ENCODE peak calls at places on chromosomes 6 and 20, in four cellular contexts. N is mesendoderm, Y is right lobe of liver, B is RWPE2. G is an unnamed sample.

GRCh38 chr6:162343902-162344226 is 383.7 kb downstream of the PRKN start:
- DNase-seq in Y (no peak), B (no peak), N (no peak), G (no peak)

GRCh38 chr20:18443841-18444240 is 23.0 kb downstream of the DZANK1 start:
- DNase-seq in N (no peak), Y (no peak), B (no peak), G (no peak)

GRCh38 chr6:36487698-36488097 is 44.9 kb downstream of the KCTD20 start:
- DNase-seq in Y (no peak), B (no peak), N (no peak), G (no peak)

GRCh38 chr6:150628908-150629307 is 29.2 kb downstream of the PLEKHG1 start:
- DNase-seq in Y (no peak), B (no peak), N (no peak), G (no peak)

GRCh38 chr6:1946583-1946982 is 298.8 kb downstream of the GMDS start:
- DNase-seq in B (no peak), Y (no peak), N (no peak), G (no peak)

GRCh38 chr6:135170849-135171248 is 10.3 kb upstream of the MYB start:
- DNase-seq in B (no peak), N (no peak), Y (no peak), G (no peak)

GRCh38 chr20:60268502-60268901 is 310.3 kb downstream of the CDH26 start:
- DNase-seq in N (no peak), Y (no peak), B (no peak), G (no peak)

GRCh38 chr6:134063966-134064445 is 11.6 kb upstream of the SLC2A12 start:
- DNase-seq in Y (peak), N (peak), B (no peak), G (peak)

GRCh38 chr6:31541059-31541657 is 645 bp downstream of the DDX39B start:
- DNase-seq in N (peak), B (no peak), Y (no peak), G (peak)

GRCh38 chr6:113671440-113671839 is 185.7 kb upstream of the MARCKS start:
- DNase-seq in B (no peak), Y (no peak), N (no peak), G (no peak)

GRCh38 chr20:37202267-37202943 is 23.1 kb upstream of the MROH8 start:
- DNase-seq in N (peak), Y (no peak), B (no peak), G (no peak)

GRCh38 chr20:22584630-22584921 is 204 bp upstream of the FOXA2 start:
- DNase-seq in B (no peak), N (peak), Y (peak), G (no peak)

GRCh38 chr20:56429496-56429895 is 17.4 kb downstream of the CASS4 start:
- DNase-seq in Y (no peak), N (no peak), B (no peak), G (no peak)

GRCh38 chr6:149015224-149015876 is 268.5 kb downstream of the UST start:
- DNase-seq in B (no peak), N (no peak), Y (no peak), G (no peak)

GRCh38 chr20:62739581-62740285 is 31.1 kb downstream of the NTSR1 start:
- DNase-seq in B (peak), Y (peak), N (no peak), G (no peak)

GRCh38 chr20:24993337-24994185 is 1.0 kb upstream of the APMAP start:
- DNase-seq in B (no peak), Y (no peak), N (no peak), G (no peak)

GRCh38 chr6:90370493-90370959 is 73.9 kb upstream of the BACH2 start:
- DNase-seq in N (peak), B (no peak), Y (no peak), G (no peak)

GRCh38 chr6:122068291-122068769 is 331.1 kb upstream of the HSF2 start:
- DNase-seq in Y (no peak), N (no peak), B (no peak), G (no peak)

GRCh38 chr6:29925341-29926080 is 16.8 kb upstream of the HLA-A start:
- DNase-seq in Y (no peak), B (no peak), N (no peak), G (no peak)
- H3K4me3 ChIP-seq in Y (peak), B (no peak), N (no peak), G (no peak)

DNA sequence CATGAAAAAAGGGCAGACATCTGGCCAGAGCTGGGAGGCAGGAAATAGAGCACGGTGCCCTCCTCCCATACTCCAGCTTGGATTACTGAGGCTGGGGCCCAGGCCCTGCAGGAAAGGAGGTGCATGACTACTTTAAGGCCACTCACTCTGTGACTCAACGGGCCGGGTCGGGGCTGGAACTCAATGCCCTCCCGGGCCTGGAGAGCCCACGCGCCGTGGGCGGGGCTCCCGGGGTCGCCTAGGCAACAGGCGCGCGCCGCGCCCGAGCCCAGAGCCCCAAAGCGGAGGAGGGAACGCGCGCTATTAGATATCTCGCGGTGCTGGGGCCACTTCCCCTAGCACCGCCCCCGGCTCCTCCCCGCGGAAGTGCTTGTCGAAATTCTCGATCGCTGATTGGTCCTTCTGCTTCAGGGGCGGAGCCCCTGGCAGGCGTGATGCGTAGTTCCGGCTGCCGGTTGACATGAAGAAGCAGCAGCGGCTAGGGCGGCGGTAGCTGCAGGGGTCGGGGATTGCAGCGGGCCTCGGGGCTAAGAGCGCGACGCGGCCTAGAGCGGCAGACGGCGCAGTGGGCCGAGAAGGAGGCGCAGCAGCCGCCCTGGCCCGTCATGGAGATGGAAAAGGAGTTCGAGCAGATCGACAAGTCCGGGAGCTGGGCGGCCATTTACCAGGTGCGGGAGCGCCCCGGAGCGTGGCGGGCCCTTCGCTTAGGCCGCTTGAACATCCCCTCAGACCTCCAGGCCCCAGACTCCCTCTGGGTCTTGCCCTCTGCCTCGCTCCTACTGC is at the start of gene PTPN1:
- DNase-seq in B (peak), Y (peak), N (peak), G (peak)
- H3K4me3 ChIP-seq in B (peak), Y (peak), N (peak), G (peak)

GRCh38 chr6:39729945-39730344 is 4.7 kb upstream of the KIF6 start:
- DNase-seq in B (no peak), N (no peak), Y (no peak), G (no peak)

GRCh38 chr6:39731565-39731964 is 6.4 kb upstream of the KIF6 start:
- DNase-seq in B (no peak), Y (no peak), N (peak), G (no peak)

GRCh38 chr6:39724787-39725631 is at the start of gene KIF6:
- DNase-seq in Y (peak), N (peak), B (peak), G (peak)

GRCh38 chr6:39725632-39725997 is 407 bp upstream of the KIF6 start:
- DNase-seq in Y (no peak), N (no peak), B (no peak), G (no peak)
- H3K4me3 ChIP-seq in Y (no peak), N (no peak), B (peak), G (peak)

GRCh38 chr6:45538636-45539035 is 160.9 kb upstream of the SUPT3H start:
- DNase-seq in B (no peak), Y (no peak), N (no peak), G (no peak)
- H3K4me3 ChIP-seq in B (no peak), Y (no peak), N (no peak), G (no peak)

DNA sequence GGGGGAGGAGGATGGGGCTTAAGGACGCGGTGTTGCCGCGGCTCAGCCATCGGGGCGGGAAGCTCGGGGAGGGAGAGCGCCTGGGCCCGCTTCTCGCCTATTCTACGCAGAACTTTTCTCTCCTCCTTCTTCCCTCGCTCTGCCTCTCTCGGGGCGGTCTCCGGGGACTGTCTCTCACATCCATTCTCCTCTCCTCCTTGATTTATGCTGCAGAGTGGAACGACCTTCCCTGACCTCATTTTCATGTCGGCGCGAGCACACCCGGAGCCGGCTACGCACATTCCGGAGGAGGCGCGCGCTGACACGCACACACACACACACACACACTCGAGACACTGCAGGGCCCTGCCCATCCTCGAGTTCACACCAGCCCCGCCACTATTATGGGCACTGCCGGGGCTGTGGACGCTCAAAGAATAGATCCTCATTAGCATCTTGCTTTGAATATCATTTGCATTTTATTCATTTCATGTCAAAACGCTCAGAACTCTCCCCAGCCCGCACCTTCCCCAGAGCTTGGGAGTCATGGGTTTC is 36.7 kb downstream of the NCR2 start:
- DNase-seq in Y (no peak), N (peak), B (no peak), G (no peak)
- H3K4me3 ChIP-seq in Y (no peak), N (no peak), B (no peak), G (peak)

GRCh38 chr6:170371588-170371987 is 65.0 kb downstream of the FAM120B start:
- DNase-seq in B (no peak), N (peak), Y (no peak), G (no peak)
- H3K4me3 ChIP-seq in B (no peak), N (no peak), Y (no peak), G (no peak)

DNA sequence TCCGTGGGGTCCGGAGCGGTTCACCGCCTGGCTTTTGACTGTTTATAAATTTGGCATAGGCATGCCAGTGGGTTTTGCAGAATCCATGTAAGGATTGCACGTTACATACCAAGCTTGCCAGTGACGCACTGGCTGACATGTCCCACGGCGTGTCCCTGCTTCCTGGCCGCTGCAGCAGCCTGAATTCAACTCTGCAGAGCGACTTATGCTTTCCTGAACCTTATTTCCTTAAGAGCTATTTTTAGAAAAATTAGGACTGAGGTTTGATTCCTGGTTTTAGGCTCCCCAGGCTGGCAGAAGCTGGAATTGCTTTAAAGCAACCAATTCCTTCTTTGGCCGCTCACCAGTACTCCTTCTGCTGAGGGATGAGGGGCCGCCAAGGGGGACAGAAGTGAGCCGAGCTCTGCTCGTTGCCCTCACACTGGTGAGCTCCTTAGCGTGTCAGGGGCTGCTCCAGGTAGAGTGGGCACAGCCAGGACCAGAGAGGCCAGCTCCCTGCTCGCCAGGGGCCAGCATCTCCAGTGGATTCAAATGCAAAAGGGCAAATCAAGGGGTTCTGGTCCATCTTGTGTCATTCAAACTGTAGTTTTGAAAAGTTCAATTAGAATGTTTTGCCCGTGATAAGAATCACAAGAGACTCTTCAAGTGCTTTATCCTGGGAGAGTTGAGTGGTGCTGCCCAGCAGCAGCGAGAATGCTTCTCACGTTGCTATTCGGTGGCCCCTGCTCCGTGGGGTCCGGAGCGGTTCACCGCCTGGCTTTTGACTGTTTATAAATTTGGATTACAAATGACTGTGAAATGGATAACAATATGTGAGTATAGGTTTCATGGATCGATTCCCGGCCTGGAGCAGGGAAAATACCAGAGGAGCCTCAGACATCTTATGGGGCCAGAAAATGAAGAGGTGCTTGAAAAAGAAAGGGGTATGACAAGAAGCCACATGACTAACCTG is 17.5 kb upstream of the IRF4 start:
- DNase-seq in B (no peak), N (no peak), Y (no peak), G (no peak)
- H3K4me3 ChIP-seq in B (no peak), N (no peak), Y (no peak), G (no peak)

GRCh38 chr6:5302220-5302946 is 41.1 kb downstream of the FARS2 start:
- DNase-seq in B (no peak), N (no peak), Y (no peak), G (no peak)
- H3K4me3 ChIP-seq in B (no peak), N (no peak), Y (no peak), G (no peak)

GRCh38 chr6:157822221-157823000 is 635 bp upstream of the SNX9 start:
- DNase-seq in B (no peak), N (no peak), Y (no peak), G (no peak)
- H3K4me3 ChIP-seq in B (peak), N (peak), Y (peak), G (no peak)

GRCh38 chr6:109477725-109478124 is 5.3 kb downstream of the ZBTB24 start:
- DNase-seq in N (peak), Y (no peak), B (no peak), G (no peak)

GRCh38 chr6:109475625-109476024 is 7.4 kb downstream of the ZBTB24 start:
- DNase-seq in N (no peak), B (no peak), Y (peak), G (no peak)

GRCh38 chr6:109477184-109477583 is 5.8 kb downstream of the ZBTB24 start:
- DNase-seq in N (no peak), Y (no peak), B (no peak), G (no peak)

GRCh38 chr6:109478848-109479624 is 4.0 kb downstream of the ZBTB24 start:
- DNase-seq in Y (no peak), B (no peak), N (no peak), G (no peak)

GRCh38 chr6:109478222-109478805 is 4.7 kb downstream of the ZBTB24 start:
- DNase-seq in N (no peak), B (no peak), Y (no peak), G (no peak)
- H3K4me3 ChIP-seq in N (no peak), B (no peak), Y (no peak), G (no peak)

G was measured in Jurkat, Clone E6-1.